ENCODE peak calls at places on chromosomes 16 and 17, in seven cellular contexts. G, C, D, Q, H, B and S are unnamed samples.
A peak's percentile ranks its signal among the peaks of the same experiment; 100 is the strongest.

GRCh38 chr16:1674751-1675664 is 3.1 kb upstream of the JPT2 start:
- DNase-seq in Q (no peak), D (no peak), G (no peak), B (no peak), C (no peak), H (no peak), S (no peak)

GRCh38 chr17:46756061-46756735 is 62.3 kb downstream of the WNT3 start:
- DNase-seq in B (no peak), H (no peak), C (peak; percentile 58), G (no peak), D (no peak), Q (no peak), S (no peak)

GRCh38 chr16:11621920-11622651 is 35.4 kb upstream of the LITAF start:
- DNase-seq in B (no peak), Q (no peak), C (no peak), G (no peak), D (no peak), H (no peak), S (no peak)

GRCh38 chr17:67121317-67121887 is 77.0 kb downstream of the CACNG1 start:
- DNase-seq in D (no peak), H (no peak), Q (no peak), C (no peak), B (no peak), G (no peak), S (no peak)

GRCh38 chr16:27281285-27281684 is 12.7 kb upstream of the NSMCE1 start:
- DNase-seq in D (no peak), G (no peak), C (no peak), Q (no peak), B (no peak), H (no peak), S (no peak)

GRCh38 chr17:21275579-21276339 is 8.8 kb upstream of the MAP2K3 start:
- DNase-seq in D (peak; percentile 97), C (peak; percentile 94), B (peak; percentile 79), G (peak; percentile 74), H (no peak), Q (peak; percentile 44), S (no peak)

GRCh38 chr16:80569440-80570105 is 28.8 kb downstream of the DYNLRB2 start:
- DNase-seq in D (peak; percentile 60), Q (no peak), G (peak; percentile 6), B (no peak), H (no peak), C (no peak), S (no peak)

GRCh38 chr16:53098526-53099317 is 43.9 kb downstream of the CHD9 start:
- DNase-seq in Q (no peak), D (peak; percentile 22), B (peak; percentile 68), H (no peak), C (peak; percentile 24), G (peak; percentile 71), S (no peak)